ENCODE peak calls at places on chromosome 11, in four cellular contexts. Q, I, X and Z are unnamed samples.

GRCh38 chr11:83924987-83925542 is 638.9 kb upstream of the CCDC90B start:
- DNase-seq in Q (no peak), I (no peak), X (no peak), Z (no peak)

GRCh38 chr11:63800921-63801320 is 12.3 kb upstream of the SPINDOC start:
- DNase-seq in Q (no peak), I (no peak), X (no peak), Z (no peak)

GRCh38 chr11:45643585-45643984 is 21.8 kb downstream of the CHST1 start:
- DNase-seq in Q (no peak), I (no peak), X (no peak), Z (no peak)

GRCh38 chr11:100735949-100736675 is 49.0 kb downstream of the ARHGAP42 start:
- DNase-seq in Q (no peak), I (no peak), X (no peak), Z (no peak)

GRCh38 chr11:19903620-19904069 is 191.0 kb downstream of the NAV2 start:
- DNase-seq in Q (peak), I (peak), X (peak), Z (peak)

GRCh38 chr11:96155627-96156378 is 187.2 kb downstream of the MAML2 start:
- DNase-seq in Q (peak), I (peak), X (peak), Z (peak)

GRCh38 chr11:116217006-116217405 is 555.8 kb downstream of the BUD13 start:
- DNase-seq in Q (peak), I (no peak), X (peak), Z (no peak)

GRCh38 chr11:132358573-132358953 is 988.1 kb downstream of the NTM start:
- DNase-seq in Q (no peak), I (no peak), X (no peak), Z (no peak)

GRCh38 chr11:20337526-20338154 is 25.9 kb upstream of the HTATIP2 start:
- DNase-seq in Q (no peak), I (no peak), X (peak), Z (no peak)

GRCh38 chr11:33256808-33257159 is 397 bp upstream of the HIPK3 start:
- DNase-seq in Q (no peak), I (no peak), X (no peak), Z (no peak)

GRCh38 chr11:65773784-65774411 is 6.9 kb downstream of the AP5B1 start:
- DNase-seq in Q (no peak), I (no peak), X (no peak), Z (peak)